ENCODE peak calls at places on chromosomes 3 and 15, in nine cellular contexts. Q is posterior cingulate gyrus, H is retina, S is NCI-H1105, K is DMS153, M is PC-3, G is SW480, N is GM18507, J is endothelial cell. X is an unnamed sample.

GRCh38 chr3:13815088-13815683 is 64.7 kb downstream of the WNT7A start:
- DNase-seq in Q (no peak), H (no peak), S (no peak), K (no peak), M (no peak), G (no peak), N (no peak), J (no peak), X (no peak)

GRCh38 chr3:4264040-4264439 is 39.1 kb upstream of the SETMAR start:
- DNase-seq in Q (no peak), H (no peak), S (no peak), K (no peak), M (no peak), G (no peak), N (no peak), J (no peak), X (no peak)

GRCh38 chr3:135636596-135636995 is 328.9 kb upstream of the PPP2R3A start:
- DNase-seq in Q (no peak), H (no peak), S (no peak), K (no peak), M (no peak), G (no peak), N (no peak), J (no peak), X (no peak)

GRCh38 chr3:4290272-4290893 is 12.8 kb upstream of the SETMAR start:
- DNase-seq in Q (no peak), H (peak), S (peak), K (no peak), M (peak), G (peak), N (no peak), J (peak), X (peak)

GRCh38 chr3:159322322-159322939 is 520.6 kb downstream of the MFSD1 start:
- DNase-seq in Q (no peak), H (no peak), S (no peak), K (no peak), M (peak), G (no peak), N (peak), J (peak), X (peak)

GRCh38 chr3:111924283-111924682 is 54.5 kb upstream of the ABHD10 start:
- DNase-seq in Q (no peak), H (no peak), S (peak), K (peak), M (peak), G (peak), N (no peak), J (peak), X (no peak)

GRCh38 chr3:43790060-43790459 is 99.3 kb downstream of the ABHD5 start:
- DNase-seq in Q (no peak), H (no peak), S (no peak), K (no peak), M (no peak), G (no peak), N (no peak), J (no peak), X (no peak)

GRCh38 chr15:28984421-28985375 is 98.9 kb downstream of the APBA2 start:
- DNase-seq in Q (peak), H (peak), S (no peak), K (no peak), M (no peak), G (peak), N (no peak), J (no peak), X (peak)

GRCh38 chr3:123869165-123869564 is 15.0 kb downstream of the MYLK start:
- DNase-seq in Q (no peak), H (no peak), S (peak), K (no peak), M (no peak), G (no peak), N (no peak), J (no peak), X (no peak)

GRCh38 chr3:139689122-139689521 is 11.3 kb upstream of the NMNAT3 start:
- DNase-seq in Q (no peak), H (peak), S (peak), K (peak), M (no peak), G (no peak), N (no peak), J (no peak), X (peak)

GRCh38 chr15:101295607-101296225 is 668 bp upstream of the SNRPA1 start:
- DNase-seq in Q (no peak), H (no peak), S (no peak), K (no peak), M (peak), G (peak), N (no peak), J (no peak), X (no peak)

GRCh38 chr15:29103825-29104565 is 165.6 kb downstream of the NSMCE3 start:
- DNase-seq in Q (peak), H (peak), S (no peak), K (no peak), M (peak), G (peak), N (peak), J (peak), X (peak)

GRCh38 chr3:42198709-42199108 is 67.3 kb downstream of the CCK start:
- DNase-seq in Q (no peak), H (no peak), S (no peak), K (no peak), M (no peak), G (no peak), N (no peak), J (no peak), X (no peak)

GRCh38 chr3:158911586-158911985 is 109.7 kb downstream of the MFSD1 start:
- DNase-seq in Q (no peak), H (no peak), S (no peak), K (no peak), M (peak), G (no peak), N (no peak), J (no peak), X (no peak)

GRCh38 chr3:150970665-150971327 is 1.7 kb downstream of the CLRN1 start:
- DNase-seq in Q (no peak), H (peak), S (no peak), K (no peak), M (peak), G (peak), N (no peak), J (no peak), X (no peak)

GRCh38 chr3:62817678-62818077 is 57.5 kb downstream of the CADPS start:
- DNase-seq in Q (no peak), H (no peak), S (no peak), K (no peak), M (no peak), G (no peak), N (no peak), J (no peak), X (no peak)

GRCh38 chr15:26171266-26171665 is 308.1 kb upstream of the ATP10A start:
- DNase-seq in Q (no peak), H (no peak), S (no peak), K (no peak), M (no peak), G (no peak), N (no peak), J (no peak), X (no peak)

GRCh38 chr3:71201939-71202338 is 381.6 kb downstream of the FOXP1 start:
- DNase-seq in Q (no peak), H (no peak), S (no peak), K (no peak), M (peak), G (no peak), N (no peak), J (no peak), X (no peak)

GRCh38 chr3:3201584-3201983 is 22.1 kb upstream of the CRBN start:
- DNase-seq in Q (no peak), H (no peak), S (no peak), K (no peak), M (no peak), G (no peak), N (peak), J (no peak), X (no peak)

GRCh38 chr3:134372405-134373277 is 1.6 kb downstream of the AMOTL2 start:
- DNase-seq in Q (peak), H (peak), S (no peak), K (no peak), M (no peak), G (no peak), N (no peak), J (no peak), X (no peak)

GRCh38 chr15:93219859-93220258 is 130.8 kb upstream of the RGMA start:
- DNase-seq in Q (no peak), H (no peak), S (no peak), K (no peak), M (no peak), G (no peak), N (no peak), J (no peak), X (no peak)

GRCh38 chr3:183151086-183151485 is 11.4 kb downstream of the LAMP3 start:
- DNase-seq in Q (no peak), H (no peak), S (no peak), K (no peak), M (no peak), G (no peak), N (no peak), J (no peak), X (no peak)

GRCh38 chr3:123328851-123329635 is 119.8 kb downstream of the ADCY5 start:
- DNase-seq in Q (peak), H (peak), S (peak), K (no peak), M (peak), G (peak), N (peak), J (peak), X (peak)

GRCh38 chr15:55282284-55282833 is 7.3 kb downstream of the RAB27A start:
- DNase-seq in Q (no peak), H (no peak), S (no peak), K (no peak), M (peak), G (no peak), N (no peak), J (no peak), X (no peak)

GRCh38 chr3:151859905-151860304 is 13.5 kb upstream of the SUCNR1 start:
- DNase-seq in Q (no peak), H (no peak), S (no peak), K (no peak), M (no peak), G (no peak), N (no peak), J (no peak), X (no peak)

GRCh38 chr15:90106522-90107117 is 4.4 kb upstream of the IDH2 start:
- DNase-seq in Q (peak), H (no peak), S (no peak), K (no peak), M (peak), G (peak), N (no peak), J (no peak), X (no peak)

GRCh38 chr15:50247819-50248650 is 17.5 kb downstream of the HDC start:
- DNase-seq in Q (no peak), H (no peak), S (no peak), K (no peak), M (no peak), G (peak), N (no peak), J (no peak), X (no peak)